ENCODE peak calls at places on chromosomes 4 and X, in four cellular contexts. One of them, this sample, is unnamed.

GRCh38 chr4:89307446-89308160 is at the start of gene GPRIN3:
- DNase-seq in body of pancreas: peak
- DNase-seq in MV-4-11: no peak
- DNase-seq in transverse colon: peak
- DNase-seq in this sample: peak

GRCh38 chrX:9144643-9145290 is 110.8 kb upstream of the FAM9B start:
- DNase-seq in body of pancreas: no peak
- DNase-seq in MV-4-11: peak
- DNase-seq in transverse colon: no peak
- DNase-seq in this sample: no peak

GRCh38 chr4:95107635-95108034 is 349.9 kb downstream of the BMPR1B start:
- DNase-seq in body of pancreas: peak
- DNase-seq in MV-4-11: no peak
- DNase-seq in transverse colon: no peak
- DNase-seq in this sample: no peak

GRCh38 chrX:40524423-40524822 is 56.3 kb upstream of the ATP6AP2 start:
- DNase-seq in body of pancreas: no peak
- DNase-seq in MV-4-11: no peak
- DNase-seq in transverse colon: no peak
- DNase-seq in this sample: no peak

GRCh38 chr4:88900432-88900831 is 156.6 kb downstream of the FAM13A start:
- DNase-seq in body of pancreas: no peak
- DNase-seq in MV-4-11: no peak
- DNase-seq in transverse colon: no peak
- DNase-seq in this sample: no peak

GRCh38 chrX:116289592-116289991 is 119.0 kb downstream of the AGTR2 start:
- DNase-seq in body of pancreas: no peak
- DNase-seq in MV-4-11: no peak
- DNase-seq in transverse colon: no peak
- DNase-seq in this sample: no peak

GRCh38 chr4:52861879-52862604 is at the start of gene RASL11B:
- DNase-seq in body of pancreas: peak
- DNase-seq in MV-4-11: peak
- DNase-seq in transverse colon: peak
- DNase-seq in this sample: peak

GRCh38 chr4:991451-992296 is 1.5 kb downstream of the SLC26A1 start:
- DNase-seq in body of pancreas: no peak
- DNase-seq in MV-4-11: no peak
- DNase-seq in transverse colon: no peak
- DNase-seq in this sample: no peak

GRCh38 chr4:173256825-173257224 is 77.3 kb downstream of the HMGB2 start:
- DNase-seq in body of pancreas: no peak
- DNase-seq in MV-4-11: no peak
- DNase-seq in transverse colon: no peak
- DNase-seq in this sample: no peak

GRCh38 chrX:149497626-149498025 is 7.5 kb downstream of the IDS start:
- DNase-seq in body of pancreas: no peak
- DNase-seq in MV-4-11: no peak
- DNase-seq in transverse colon: no peak
- DNase-seq in this sample: no peak

GRCh38 chrX:329291-329910 is 10.8 kb upstream of the GTPBP6 start:
- DNase-seq in body of pancreas: no peak
- DNase-seq in MV-4-11: no peak
- DNase-seq in transverse colon: no peak
- DNase-seq in this sample: no peak

GRCh38 chr4:84547211-84547610 is 35.7 kb upstream of the CDS1 start:
- DNase-seq in body of pancreas: no peak
- DNase-seq in MV-4-11: peak
- DNase-seq in transverse colon: no peak
- DNase-seq in this sample: no peak

GRCh38 chr4:105140684-105141490 is 5.8 kb upstream of the TET2 start:
- DNase-seq in body of pancreas: no peak
- DNase-seq in MV-4-11: no peak
- DNase-seq in transverse colon: peak
- DNase-seq in this sample: no peak

GRCh38 chrX:130485870-130486269 is 84.1 kb downstream of the RBMX2 start:
- DNase-seq in body of pancreas: no peak
- DNase-seq in MV-4-11: no peak
- DNase-seq in transverse colon: no peak
- DNase-seq in this sample: no peak

GRCh38 chr4:15413623-15414019 is 14.2 kb upstream of the C1QTNF7 start:
- DNase-seq in body of pancreas: no peak
- DNase-seq in MV-4-11: no peak
- DNase-seq in transverse colon: no peak
- DNase-seq in this sample: no peak